ENCODE peak calls at places on chromosome 1, in eight cellular contexts. One of them, this sample, is unnamed.

GRCh38 chr1:203593723-203594122 is 32.9 kb upstream of the ATP2B4 start:
- DNase-seq in esophagus squamous epithelium: no peak
- DNase-seq in HCT116: peak; percentile 23
- DNase-seq in activated CD8-positive, alpha-beta T cell treated with anti-CD3 and anti-CD28 coated beads for 36 hours: peak; percentile 68
- DNase-seq in A549: peak; percentile 46
- DNase-seq in tibial artery: no peak
- DNase-seq in spleen: peak; percentile 84
- DNase-seq in fibroblast of lung: no peak
- DNase-seq in this sample: no peak

GRCh38 chr1:206715552-206716518 is 31.1 kb downstream of the MAPKAPK2 start:
- DNase-seq in esophagus squamous epithelium: no peak
- DNase-seq in fibroblast of lung: no peak
- DNase-seq in activated CD8-positive, alpha-beta T cell treated with anti-CD3 and anti-CD28 coated beads for 36 hours: no peak
- DNase-seq in HCT116: no peak
- DNase-seq in tibial artery: no peak
- DNase-seq in A549: no peak
- DNase-seq in spleen: no peak
- DNase-seq in this sample: no peak

GRCh38 chr1:221335161-221336101 is 406.5 kb downstream of the DUSP10 start:
- DNase-seq in HCT116: no peak
- DNase-seq in spleen: no peak
- DNase-seq in esophagus squamous epithelium: no peak
- DNase-seq in activated CD8-positive, alpha-beta T cell treated with anti-CD3 and anti-CD28 coated beads for 36 hours: no peak
- DNase-seq in tibial artery: peak; percentile 77
- DNase-seq in A549: peak; percentile 9
- DNase-seq in fibroblast of lung: peak; percentile 92
- DNase-seq in this sample: peak; percentile 44

GRCh38 chr1:86154581-86155060 is 2.0 kb downstream of the COL24A1 start:
- DNase-seq in tibial artery: peak; percentile 48
- DNase-seq in A549: no peak
- DNase-seq in fibroblast of lung: peak; percentile 56
- DNase-seq in esophagus squamous epithelium: no peak
- DNase-seq in activated CD8-positive, alpha-beta T cell treated with anti-CD3 and anti-CD28 coated beads for 36 hours: no peak
- DNase-seq in spleen: peak; percentile 71
- DNase-seq in HCT116: no peak
- DNase-seq in this sample: no peak

GRCh38 chr1:77300566-77300965 is 18.7 kb downstream of the AK5 start:
- DNase-seq in fibroblast of lung: no peak
- DNase-seq in tibial artery: no peak
- DNase-seq in A549: no peak
- DNase-seq in HCT116: no peak
- DNase-seq in esophagus squamous epithelium: no peak
- DNase-seq in activated CD8-positive, alpha-beta T cell treated with anti-CD3 and anti-CD28 coated beads for 36 hours: no peak
- DNase-seq in spleen: no peak
- DNase-seq in this sample: no peak

GRCh38 chr1:41365320-41365633 is 4.0 kb downstream of the FOXO6 start:
- DNase-seq in esophagus squamous epithelium: no peak
- DNase-seq in fibroblast of lung: no peak
- DNase-seq in tibial artery: no peak
- DNase-seq in HCT116: no peak
- DNase-seq in spleen: no peak
- DNase-seq in A549: no peak
- DNase-seq in activated CD8-positive, alpha-beta T cell treated with anti-CD3 and anti-CD28 coated beads for 36 hours: no peak
- DNase-seq in this sample: no peak

GRCh38 chr1:166952002-166952746 is 23.2 kb downstream of the ILDR2 start:
- DNase-seq in activated CD8-positive, alpha-beta T cell treated with anti-CD3 and anti-CD28 coated beads for 36 hours: no peak
- DNase-seq in A549: no peak
- DNase-seq in HCT116: peak; percentile 28
- DNase-seq in spleen: no peak
- DNase-seq in fibroblast of lung: peak; percentile 94
- DNase-seq in esophagus squamous epithelium: no peak
- DNase-seq in tibial artery: no peak
- DNase-seq in this sample: peak; percentile 86

GRCh38 chr1:220012259-220012658 is 34.0 kb downstream of the EPRS1 start:
- DNase-seq in HCT116: no peak
- DNase-seq in activated CD8-positive, alpha-beta T cell treated with anti-CD3 and anti-CD28 coated beads for 36 hours: no peak
- DNase-seq in fibroblast of lung: peak; percentile 20
- DNase-seq in spleen: no peak
- DNase-seq in tibial artery: no peak
- DNase-seq in A549: no peak
- DNase-seq in esophagus squamous epithelium: no peak
- DNase-seq in this sample: peak; percentile 60

GRCh38 chr1:246695136-246695535 is 29.1 kb upstream of the SCCPDH start:
- DNase-seq in activated CD8-positive, alpha-beta T cell treated with anti-CD3 and anti-CD28 coated beads for 36 hours: no peak
- DNase-seq in esophagus squamous epithelium: no peak
- DNase-seq in A549: no peak
- DNase-seq in spleen: no peak
- DNase-seq in fibroblast of lung: no peak
- DNase-seq in tibial artery: no peak
- DNase-seq in HCT116: no peak
- DNase-seq in this sample: no peak

GRCh38 chr1:77796695-77797405 is 17.4 kb downstream of the MIGA1 start:
- DNase-seq in spleen: no peak
- DNase-seq in activated CD8-positive, alpha-beta T cell treated with anti-CD3 and anti-CD28 coated beads for 36 hours: no peak
- DNase-seq in HCT116: no peak
- DNase-seq in tibial artery: no peak
- DNase-seq in A549: no peak
- DNase-seq in fibroblast of lung: no peak
- DNase-seq in esophagus squamous epithelium: no peak
- DNase-seq in this sample: peak; percentile 23

GRCh38 chr1:118204106-118204505 is 19.1 kb upstream of the SPAG17 start:
- DNase-seq in spleen: no peak
- DNase-seq in tibial artery: no peak
- DNase-seq in HCT116: no peak
- DNase-seq in activated CD8-positive, alpha-beta T cell treated with anti-CD3 and anti-CD28 coated beads for 36 hours: no peak
- DNase-seq in A549: no peak
- DNase-seq in fibroblast of lung: no peak
- DNase-seq in esophagus squamous epithelium: no peak
- DNase-seq in this sample: no peak

GRCh38 chr1:19317126-19317910 is 5.2 kb downstream of the SLC66A1 start:
- DNase-seq in esophagus squamous epithelium: no peak
- DNase-seq in A549: no peak
- DNase-seq in activated CD8-positive, alpha-beta T cell treated with anti-CD3 and anti-CD28 coated beads for 36 hours: no peak
- DNase-seq in spleen: peak; percentile 63
- DNase-seq in fibroblast of lung: no peak
- DNase-seq in tibial artery: peak; percentile 57
- DNase-seq in HCT116: no peak
- DNase-seq in this sample: no peak

GRCh38 chr1:207076181-207076949 is 12.3 kb upstream of the C4BPB start:
- DNase-seq in tibial artery: no peak
- DNase-seq in fibroblast of lung: peak; percentile 14
- DNase-seq in activated CD8-positive, alpha-beta T cell treated with anti-CD3 and anti-CD28 coated beads for 36 hours: no peak
- DNase-seq in spleen: no peak
- DNase-seq in esophagus squamous epithelium: no peak
- DNase-seq in A549: no peak
- DNase-seq in HCT116: no peak
- DNase-seq in this sample: peak; percentile 20

GRCh38 chr1:47906009-47906432 is 91.2 kb downstream of the TRABD2B start:
- DNase-seq in HCT116: peak; percentile 22
- DNase-seq in fibroblast of lung: no peak
- DNase-seq in esophagus squamous epithelium: no peak
- DNase-seq in spleen: no peak
- DNase-seq in activated CD8-positive, alpha-beta T cell treated with anti-CD3 and anti-CD28 coated beads for 36 hours: no peak
- DNase-seq in A549: peak; percentile 5
- DNase-seq in tibial artery: peak; percentile 77
- DNase-seq in this sample: peak; percentile 59

GRCh38 chr1:154747380-154747779 is 122.7 kb downstream of the KCNN3 start:
- DNase-seq in A549: no peak
- DNase-seq in tibial artery: no peak
- DNase-seq in fibroblast of lung: no peak
- DNase-seq in activated CD8-positive, alpha-beta T cell treated with anti-CD3 and anti-CD28 coated beads for 36 hours: no peak
- DNase-seq in spleen: no peak
- DNase-seq in HCT116: no peak
- DNase-seq in esophagus squamous epithelium: no peak
- DNase-seq in this sample: no peak

GRCh38 chr1:154747841-154748766 is 122.0 kb downstream of the KCNN3 start:
- DNase-seq in fibroblast of lung: peak; percentile 23
- DNase-seq in A549: no peak
- DNase-seq in esophagus squamous epithelium: no peak
- DNase-seq in HCT116: no peak
- DNase-seq in tibial artery: no peak
- DNase-seq in spleen: no peak
- DNase-seq in activated CD8-positive, alpha-beta T cell treated with anti-CD3 and anti-CD28 coated beads for 36 hours: peak; percentile 78
- DNase-seq in this sample: peak; percentile 51

GRCh38 chr1:154746620-154747299 is 123.3 kb downstream of the KCNN3 start:
- DNase-seq in spleen: no peak
- DNase-seq in activated CD8-positive, alpha-beta T cell treated with anti-CD3 and anti-CD28 coated beads for 36 hours: no peak
- DNase-seq in esophagus squamous epithelium: no peak
- DNase-seq in HCT116: no peak
- DNase-seq in fibroblast of lung: no peak
- DNase-seq in A549: no peak
- DNase-seq in tibial artery: no peak
- DNase-seq in this sample: no peak

GRCh38 chr1:154750681-154751665 is 119.1 kb downstream of the KCNN3 start:
- DNase-seq in esophagus squamous epithelium: no peak
- DNase-seq in tibial artery: no peak
- DNase-seq in HCT116: no peak
- DNase-seq in spleen: no peak
- DNase-seq in A549: no peak
- DNase-seq in activated CD8-positive, alpha-beta T cell treated with anti-CD3 and anti-CD28 coated beads for 36 hours: no peak
- DNase-seq in fibroblast of lung: no peak
- DNase-seq in this sample: no peak

DNA sequence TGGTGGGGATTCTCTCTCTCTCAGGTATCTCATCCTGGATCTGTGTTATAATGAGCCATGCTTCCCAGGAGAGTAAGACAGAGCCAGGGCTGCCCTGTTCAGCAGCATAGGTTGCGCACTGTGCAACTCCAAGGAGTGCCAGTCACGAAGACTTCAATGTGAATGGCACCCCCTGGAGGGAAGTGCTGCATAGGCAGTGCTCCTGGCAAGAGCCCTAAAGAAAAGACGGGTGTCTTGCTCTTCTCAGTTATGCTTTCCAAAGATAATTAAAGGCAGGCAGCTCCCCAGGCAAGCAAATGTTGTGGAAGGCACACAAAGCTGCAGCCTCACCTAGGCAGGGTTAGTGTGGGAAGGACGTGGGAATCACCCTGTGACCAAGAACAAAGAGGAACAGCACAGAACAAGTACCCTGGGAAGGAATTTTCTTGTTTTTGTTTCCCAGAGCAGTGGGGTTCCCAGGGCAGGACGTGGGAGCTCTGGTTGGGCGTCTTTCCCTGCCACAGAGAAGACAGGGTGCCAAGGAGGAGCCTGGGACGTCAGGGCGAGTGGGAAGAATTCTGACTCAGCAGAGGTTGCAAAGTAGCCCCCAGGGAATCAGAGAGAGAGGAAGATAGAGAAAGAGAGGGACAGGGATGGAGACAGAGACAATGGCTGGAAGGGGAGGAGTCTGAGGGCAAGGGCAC is 120.9 kb downstream of the KCNN3 start:
- DNase-seq in HCT116: peak; percentile 59
- DNase-seq in fibroblast of lung: peak; percentile 49
- DNase-seq in activated CD8-positive, alpha-beta T cell treated with anti-CD3 and anti-CD28 coated beads for 36 hours: peak; percentile 78
- DNase-seq in tibial artery: no peak
- DNase-seq in spleen: no peak
- DNase-seq in esophagus squamous epithelium: no peak
- DNase-seq in A549: peak; percentile 67
- DNase-seq in this sample: peak; percentile 54
- TF ChIP-seq CTCF in HCT116: peak; percentile 85
- TF ChIP-seq CTCF in fibroblast of lung: peak; percentile 20
- TF ChIP-seq CTCF in activated CD8-positive, alpha-beta T cell treated with anti-CD3 and anti-CD28 coated beads for 36 hours: peak; percentile 44
- TF ChIP-seq CTCF in tibial artery: no peak
- TF ChIP-seq CTCF in spleen: no peak
- TF ChIP-seq CTCF in esophagus squamous epithelium: peak; percentile 22
- TF ChIP-seq CTCF in A549: peak; percentile 50
- TF ChIP-seq CTCF in this sample: peak; percentile 64

GRCh38 chr1:227449727-227450420 is 113.5 kb upstream of the ZNF678 start:
- DNase-seq in HCT116: no peak
- DNase-seq in spleen: no peak
- DNase-seq in tibial artery: no peak
- DNase-seq in fibroblast of lung: no peak
- DNase-seq in esophagus squamous epithelium: no peak
- DNase-seq in activated CD8-positive, alpha-beta T cell treated with anti-CD3 and anti-CD28 coated beads for 36 hours: no peak
- DNase-seq in A549: no peak
- DNase-seq in this sample: no peak

GRCh38 chr1:227445746-227446145 is 117.6 kb upstream of the ZNF678 start:
- DNase-seq in HCT116: no peak
- DNase-seq in fibroblast of lung: no peak
- DNase-seq in spleen: no peak
- DNase-seq in esophagus squamous epithelium: no peak
- DNase-seq in activated CD8-positive, alpha-beta T cell treated with anti-CD3 and anti-CD28 coated beads for 36 hours: no peak
- DNase-seq in A549: no peak
- DNase-seq in tibial artery: no peak
- DNase-seq in this sample: no peak

GRCh38 chr1:227445092-227445674 is 118.2 kb upstream of the ZNF678 start:
- DNase-seq in activated CD8-positive, alpha-beta T cell treated with anti-CD3 and anti-CD28 coated beads for 36 hours: no peak
- DNase-seq in tibial artery: no peak
- DNase-seq in spleen: no peak
- DNase-seq in fibroblast of lung: no peak
- DNase-seq in HCT116: no peak
- DNase-seq in A549: no peak
- DNase-seq in esophagus squamous epithelium: no peak
- DNase-seq in this sample: no peak

GRCh38 chr1:227449051-227449450 is 114.3 kb upstream of the ZNF678 start:
- DNase-seq in A549: peak; percentile 57
- DNase-seq in fibroblast of lung: no peak
- DNase-seq in spleen: no peak
- DNase-seq in esophagus squamous epithelium: no peak
- DNase-seq in activated CD8-positive, alpha-beta T cell treated with anti-CD3 and anti-CD28 coated beads for 36 hours: peak; percentile 52
- DNase-seq in HCT116: no peak
- DNase-seq in tibial artery: no peak
- DNase-seq in this sample: no peak

GRCh38 chr1:227447531-227447990 is 115.8 kb upstream of the ZNF678 start:
- DNase-seq in esophagus squamous epithelium: no peak
- DNase-seq in spleen: no peak
- DNase-seq in tibial artery: peak; percentile 77
- DNase-seq in fibroblast of lung: peak; percentile 19
- DNase-seq in A549: no peak
- DNase-seq in activated CD8-positive, alpha-beta T cell treated with anti-CD3 and anti-CD28 coated beads for 36 hours: no peak
- DNase-seq in HCT116: no peak
- DNase-seq in this sample: no peak
- TF ChIP-seq CTCF in esophagus squamous epithelium: no peak
- TF ChIP-seq CTCF in spleen: no peak
- TF ChIP-seq CTCF in tibial artery: peak; percentile 65
- TF ChIP-seq CTCF in fibroblast of lung: peak; percentile 62
- TF ChIP-seq CTCF in A549: peak; percentile 22
- TF ChIP-seq CTCF in activated CD8-positive, alpha-beta T cell treated with anti-CD3 and anti-CD28 coated beads for 36 hours: no peak
- TF ChIP-seq CTCF in HCT116: peak; percentile 49
- TF ChIP-seq CTCF in this sample: peak; percentile 63

DNA sequence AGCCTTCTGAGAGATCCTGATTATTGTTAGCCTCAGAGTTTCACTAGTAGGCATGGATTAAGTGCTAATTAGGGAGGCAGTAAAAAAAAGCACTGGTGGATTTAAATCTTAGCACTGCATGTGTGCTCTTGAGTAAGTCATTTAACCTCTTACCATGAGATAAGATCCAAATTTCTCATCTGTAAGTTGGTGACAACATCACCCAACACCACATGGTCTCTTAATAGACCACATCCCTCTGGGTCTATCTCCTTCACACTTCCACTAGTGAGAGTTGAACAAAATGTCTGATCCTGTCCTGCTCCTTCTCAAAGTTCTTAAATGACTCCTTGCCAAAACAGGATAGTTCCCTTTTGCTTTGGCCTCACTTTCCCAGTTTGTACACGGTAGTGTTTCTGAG is 29.5 kb upstream of the DMRTA2 start:
- DNase-seq in spleen: no peak
- DNase-seq in fibroblast of lung: no peak
- DNase-seq in A549: no peak
- DNase-seq in esophagus squamous epithelium: no peak
- DNase-seq in HCT116: no peak
- DNase-seq in tibial artery: no peak
- DNase-seq in activated CD8-positive, alpha-beta T cell treated with anti-CD3 and anti-CD28 coated beads for 36 hours: no peak
- DNase-seq in this sample: no peak
- TF ChIP-seq CTCF in spleen: no peak
- TF ChIP-seq CTCF in fibroblast of lung: no peak
- TF ChIP-seq CTCF in A549: no peak
- TF ChIP-seq CTCF in esophagus squamous epithelium: no peak
- TF ChIP-seq CTCF in HCT116: no peak
- TF ChIP-seq CTCF in tibial artery: no peak
- TF ChIP-seq CTCF in activated CD8-positive, alpha-beta T cell treated with anti-CD3 and anti-CD28 coated beads for 36 hours: no peak
- TF ChIP-seq CTCF in this sample: no peak

GRCh38 chr1:49333946-49334345 is 557.3 kb upstream of the BEND5 start:
- DNase-seq in activated CD8-positive, alpha-beta T cell treated with anti-CD3 and anti-CD28 coated beads for 36 hours: no peak
- DNase-seq in fibroblast of lung: peak; percentile 14
- DNase-seq in A549: no peak
- DNase-seq in esophagus squamous epithelium: no peak
- DNase-seq in spleen: no peak
- DNase-seq in HCT116: no peak
- DNase-seq in tibial artery: no peak
- DNase-seq in this sample: no peak
- TF ChIP-seq CTCF in activated CD8-positive, alpha-beta T cell treated with anti-CD3 and anti-CD28 coated beads for 36 hours: no peak
- TF ChIP-seq CTCF in fibroblast of lung: no peak
- TF ChIP-seq CTCF in A549: no peak
- TF ChIP-seq CTCF in esophagus squamous epithelium: no peak
- TF ChIP-seq CTCF in spleen: no peak
- TF ChIP-seq CTCF in HCT116: no peak
- TF ChIP-seq CTCF in tibial artery: no peak
- TF ChIP-seq CTCF in this sample: no peak

This sample was measured in choroid plexus epithelial cell.